ENCODE peak calls at places on chromosomes 16 and 17, in four cellular contexts. One of them, this sample, is unnamed.

GRCh38 chr16:9102943-9103342 is 11.5 kb downstream of the HAPSTR1 start:
- DNase-seq in HepG2: no peak
- DNase-seq in K562: no peak
- DNase-seq in GM12878: no peak
- DNase-seq in this sample: no peak

GRCh38 chr17:75758131-75758905 is 6.7 kb downstream of the GALK1 start:
- DNase-seq in HepG2: no peak
- DNase-seq in K562: no peak
- DNase-seq in GM12878: no peak
- DNase-seq in this sample: no peak

GRCh38 chr17:19000531-19001011 is 4.0 kb downstream of the FAM83G start:
- DNase-seq in GM12878: no peak
- DNase-seq in K562: peak
- DNase-seq in HepG2: no peak
- DNase-seq in this sample: peak

GRCh38 chr16:73091199-73091598 is 43.3 kb upstream of the ZFHX3 start:
- DNase-seq in HepG2: no peak
- DNase-seq in K562: no peak
- DNase-seq in GM12878: no peak
- DNase-seq in this sample: no peak

GRCh38 chr17:17351901-17352781 is 49.0 kb downstream of the NT5M start:
- DNase-seq in K562: peak
- DNase-seq in GM12878: no peak
- DNase-seq in HepG2: peak
- DNase-seq in this sample: no peak

GRCh38 chr16:50102046-50102756 is 36.4 kb downstream of the HEATR3 start:
- DNase-seq in GM12878: no peak
- DNase-seq in K562: no peak
- DNase-seq in HepG2: no peak
- DNase-seq in this sample: no peak

GRCh38 chr16:67658849-67659674 is 998 bp downstream of the ACD start:
- DNase-seq in GM12878: no peak
- DNase-seq in K562: no peak
- DNase-seq in HepG2: no peak
- DNase-seq in this sample: no peak

GRCh38 chr16:68972720-68973119 is 129.4 kb downstream of the TANGO6 start:
- DNase-seq in HepG2: no peak
- DNase-seq in K562: peak
- DNase-seq in GM12878: no peak
- DNase-seq in this sample: peak

GRCh38 chr16:29857133-29857760 is 5.8 kb downstream of the CDIPT start:
- DNase-seq in K562: no peak
- DNase-seq in HepG2: no peak
- DNase-seq in GM12878: no peak
- DNase-seq in this sample: no peak

GRCh38 chr17:4043862-4044261 is 79.6 kb upstream of the ATP2A3 start:
- DNase-seq in HepG2: no peak
- DNase-seq in K562: no peak
- DNase-seq in GM12878: peak
- DNase-seq in this sample: no peak

GRCh38 chr17:59154335-59154720 is 658 bp downstream of the SKA2 start:
- DNase-seq in GM12878: no peak
- DNase-seq in K562: peak
- DNase-seq in HepG2: peak
- DNase-seq in this sample: peak

GRCh38 chr17:27873211-27873610 is 20.0 kb downstream of the LYRM9 start:
- DNase-seq in K562: no peak
- DNase-seq in GM12878: no peak
- DNase-seq in HepG2: no peak
- DNase-seq in this sample: no peak

GRCh38 chr17:31408586-31408985 is 17.1 kb downstream of the RAB11FIP4 start:
- DNase-seq in K562: no peak
- DNase-seq in GM12878: no peak
- DNase-seq in HepG2: no peak
- DNase-seq in this sample: no peak

GRCh38 chr17:3385869-3386816 is at the start of gene OR3A2:
- DNase-seq in K562: no peak
- DNase-seq in GM12878: no peak
- DNase-seq in HepG2: no peak
- DNase-seq in this sample: no peak

GRCh38 chr17:4576729-4577322 is 7.5 kb upstream of the SMTNL2 start:
- DNase-seq in K562: no peak
- DNase-seq in HepG2: peak
- DNase-seq in GM12878: no peak
- DNase-seq in this sample: no peak

GRCh38 chr16:89116341-89117238 is 22.9 kb downstream of the ACSF3 start:
- DNase-seq in GM12878: no peak
- DNase-seq in K562: no peak
- DNase-seq in HepG2: no peak
- DNase-seq in this sample: no peak

GRCh38 chr16:82061861-82062525 is 26.9 kb downstream of the HSD17B2 start:
- DNase-seq in GM12878: no peak
- DNase-seq in K562: peak
- DNase-seq in HepG2: no peak
- DNase-seq in this sample: peak
- TF ChIP-seq RAD21 in GM12878: peak
- TF ChIP-seq RAD21 in K562: peak
- TF ChIP-seq RAD21 in HepG2: peak
- TF ChIP-seq RAD21 in this sample: peak

GRCh38 chr17:42337442-42337841 is 49.1 kb downstream of the STAT5A start:
- DNase-seq in K562: no peak
- DNase-seq in HepG2: no peak
- DNase-seq in GM12878: peak
- DNase-seq in this sample: no peak
- TF ChIP-seq CHD4 in K562: no peak
- TF ChIP-seq CHD4 in HepG2: no peak
- TF ChIP-seq CHD4 in GM12878: no peak
- TF ChIP-seq CHD4 in this sample: no peak

GRCh38 chr16:1181715-1182671 is 29.1 kb downstream of the CACNA1H start:
- DNase-seq in HepG2: peak
- DNase-seq in K562: peak
- DNase-seq in GM12878: no peak
- DNase-seq in this sample: peak
- TF ChIP-seq RAD21 in HepG2: no peak
- TF ChIP-seq RAD21 in K562: no peak
- TF ChIP-seq RAD21 in GM12878: no peak
- TF ChIP-seq RAD21 in this sample: peak

DNA sequence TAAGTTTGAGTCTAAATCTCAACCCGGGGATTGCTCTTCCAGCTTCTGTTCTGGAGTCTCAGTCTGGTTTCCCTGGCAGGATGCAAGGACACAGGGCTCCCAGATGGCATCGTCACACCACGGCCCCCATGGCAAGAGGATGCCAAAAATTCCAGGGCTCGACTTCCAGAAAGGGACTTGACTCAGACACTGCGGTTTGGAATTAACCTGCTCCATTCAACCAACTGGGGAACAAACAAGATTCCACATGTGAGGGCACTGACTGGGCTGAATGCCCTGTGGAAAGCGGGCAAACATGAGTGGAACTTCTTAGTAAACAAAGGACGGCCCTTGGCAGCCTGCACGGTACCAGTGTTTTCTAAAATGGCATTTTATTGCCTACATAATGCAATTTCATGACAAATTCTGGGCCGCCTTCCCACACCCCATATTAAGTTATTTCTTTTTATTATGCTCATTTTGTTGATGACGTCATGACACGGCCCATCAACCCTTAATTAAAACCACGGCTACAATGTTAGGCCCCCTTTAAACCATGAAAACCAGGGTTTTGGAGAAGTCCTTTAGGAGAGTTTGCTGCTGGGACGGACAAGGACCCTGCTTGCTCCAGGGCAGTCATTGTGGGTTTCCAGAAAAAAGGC is 205.4 kb downstream of the FOXL1 start:
- DNase-seq in GM12878: no peak
- DNase-seq in K562: no peak
- DNase-seq in HepG2: no peak
- DNase-seq in this sample: no peak
- TF ChIP-seq CHD4 in GM12878: no peak
- TF ChIP-seq CHD4 in K562: no peak
- TF ChIP-seq CHD4 in HepG2: no peak
- TF ChIP-seq CHD4 in this sample: no peak

GRCh38 chr16:82094942-82095540 is 60.0 kb downstream of the HSD17B2 start:
- DNase-seq in K562: no peak
- DNase-seq in HepG2: no peak
- DNase-seq in GM12878: no peak
- DNase-seq in this sample: no peak
- TF ChIP-seq RAD21 in K562: no peak
- TF ChIP-seq RAD21 in HepG2: no peak
- TF ChIP-seq RAD21 in GM12878: no peak
- TF ChIP-seq RAD21 in this sample: no peak

This sample was measured in A549.